ENCODE peak calls at places on chromosomes 7 and 10, in ten cellular contexts. D is CD8-positive, alpha-beta T cell; J is heart left ventricle; Q is psoas muscle; I is body of pancreas; K is IMR-90; V is RWPE1; E is left ventricle myocardium inferior; M is aorta; B is H9. N is an unnamed sample.

GRCh38 chr10:21372651-21373410 is 152.7 kb downstream of the SKIDA1 start:
- DNase-seq in D (peak; percentile 1), J (peak; percentile 33), Q (peak; percentile 16), I (no peak), K (peak; percentile 92), V (peak; percentile 83), E (peak; percentile 25), M (peak; percentile 76), B (no peak), N (no peak)

GRCh38 chr7:132457658-132458057 is 118.6 kb downstream of the PLXNA4 start:
- DNase-seq in D (no peak), J (no peak), Q (no peak), I (no peak), K (no peak), V (no peak), E (no peak), M (no peak), B (no peak), N (no peak)

GRCh38 chr10:72812798-72813430 is 80.6 kb upstream of the OIT3 start:
- DNase-seq in D (no peak), J (no peak), Q (no peak), I (no peak), K (peak; percentile 74), V (peak; percentile 74), E (no peak), M (no peak), B (no peak), N (no peak)

GRCh38 chr7:100632951-100633717 is 8.2 kb downstream of the TFR2 start:
- DNase-seq in D (peak; percentile 34), J (peak; percentile 39), Q (peak; percentile 43), I (peak; percentile 61), K (peak; percentile 29), V (peak; percentile 41), E (no peak), M (no peak), B (peak; percentile 65), N (no peak)

GRCh38 chr10:118571123-118571522 is 24.3 kb downstream of the PRLHR start:
- DNase-seq in D (no peak), J (no peak), Q (no peak), I (no peak), K (no peak), V (no peak), E (no peak), M (no peak), B (no peak), N (no peak)

GRCh38 chr10:124798364-124798763 is 3.3 kb upstream of the ABRAXAS2 start:
- DNase-seq in D (no peak), J (no peak), Q (no peak), I (no peak), K (no peak), V (no peak), E (no peak), M (no peak), B (no peak), N (no peak)

GRCh38 chr7:50534690-50535290 is 30.4 kb downstream of the DDC start:
- DNase-seq in D (no peak), J (no peak), Q (peak; percentile 46), I (no peak), K (peak; percentile 100), V (peak; percentile 90), E (no peak), M (no peak), B (peak; percentile 71), N (no peak)

GRCh38 chr10:28711079-28711478 is 33.8 kb downstream of the BAMBI start:
- DNase-seq in D (no peak), J (no peak), Q (no peak), I (no peak), K (no peak), V (no peak), E (no peak), M (no peak), B (no peak), N (no peak)

GRCh38 chr10:97336446-97336845 is 1.9 kb upstream of the FRAT2 start:
- DNase-seq in D (no peak), J (no peak), Q (no peak), I (no peak), K (peak; percentile 13), V (no peak), E (no peak), M (no peak), B (no peak), N (no peak)

GRCh38 chr7:143983960-143984359 is 16.2 kb upstream of the OR6B1 start:
- DNase-seq in D (no peak), J (no peak), Q (no peak), I (no peak), K (no peak), V (no peak), E (no peak), M (no peak), B (no peak), N (no peak)

GRCh38 chr7:143978585-143978984 is 21.5 kb upstream of the OR6B1 start:
- DNase-seq in D (no peak), J (no peak), Q (no peak), I (no peak), K (no peak), V (no peak), E (no peak), M (no peak), B (no peak), N (no peak)

GRCh38 chr7:143979359-143979758 is 20.8 kb upstream of the OR6B1 start:
- DNase-seq in D (no peak), J (no peak), Q (no peak), I (no peak), K (peak; percentile 54), V (peak; percentile 47), E (no peak), M (no peak), B (no peak), N (no peak)

GRCh38 chr7:143979999-143980398 is 20.1 kb upstream of the OR6B1 start:
- DNase-seq in D (no peak), J (no peak), Q (no peak), I (no peak), K (no peak), V (no peak), E (no peak), M (no peak), B (no peak), N (no peak)

GRCh38 chr7:143980746-143981510 is 19.2 kb upstream of the OR6B1 start:
- DNase-seq in D (no peak), J (no peak), Q (no peak), I (no peak), K (no peak), V (no peak), E (no peak), M (no peak), B (no peak), N (no peak)
- H3K27ac ChIP-seq in D (no peak overlapping the region), J (no peak overlapping the region), Q (no peak overlapping the region), I (no peak overlapping the region), K (no peak overlapping the region), V (no peak overlapping the region), E (no peak overlapping the region), M (no peak overlapping the region), B (no peak overlapping the region), N (no peak overlapping the region)

DNA sequence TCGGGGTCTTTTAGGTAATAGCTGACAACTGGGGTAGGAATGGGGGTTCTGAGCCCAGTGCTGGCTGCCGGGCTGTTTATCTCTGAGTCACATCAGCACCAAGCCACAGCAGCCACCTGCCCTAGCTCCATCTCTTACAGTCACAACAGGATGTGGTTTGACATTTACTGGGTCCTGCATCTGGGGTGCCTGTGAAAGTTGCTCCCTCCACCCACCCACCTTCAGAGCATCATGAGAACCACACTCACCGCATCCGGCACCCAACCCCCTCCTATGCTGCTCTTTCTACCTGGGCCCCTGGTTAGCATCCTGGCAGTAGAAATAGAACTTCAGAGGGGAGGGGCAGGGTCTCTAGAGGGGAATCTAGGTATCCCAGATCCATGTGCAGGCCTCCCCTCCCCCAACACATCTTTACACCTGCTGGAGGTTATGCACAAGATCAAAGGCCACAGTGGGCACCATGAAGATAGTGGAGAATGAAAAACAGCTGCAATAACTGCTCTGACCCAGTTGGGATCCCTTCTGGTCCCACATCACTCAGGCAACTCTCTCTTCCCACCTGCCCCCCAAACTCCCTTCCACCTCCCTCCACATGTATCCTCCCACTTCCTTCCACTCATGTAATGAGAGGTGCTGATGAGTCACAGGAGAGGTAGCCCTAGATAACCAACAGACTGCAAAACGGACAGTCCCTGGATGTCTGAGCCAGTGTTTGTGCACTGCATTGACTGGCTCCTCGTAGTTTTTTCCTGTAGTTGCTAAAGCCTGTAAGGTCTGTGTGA is 38.2 kb downstream of the PRSS2 start:
- DNase-seq in D (peak; percentile 93), J (no peak), Q (no peak), I (peak; percentile 16), K (peak; percentile 7), V (no peak), E (no peak), M (peak; percentile 65), B (no peak), N (no peak)
- H3K27ac ChIP-seq in D (peak overlapping the region; percentile 86), J (no peak overlapping the region), Q (no peak overlapping the region), I (no peak overlapping the region), K (no peak overlapping the region), V (no peak overlapping the region), E (no peak overlapping the region), M (no peak overlapping the region), B (no peak overlapping the region), N (no peak overlapping the region)

DNA sequence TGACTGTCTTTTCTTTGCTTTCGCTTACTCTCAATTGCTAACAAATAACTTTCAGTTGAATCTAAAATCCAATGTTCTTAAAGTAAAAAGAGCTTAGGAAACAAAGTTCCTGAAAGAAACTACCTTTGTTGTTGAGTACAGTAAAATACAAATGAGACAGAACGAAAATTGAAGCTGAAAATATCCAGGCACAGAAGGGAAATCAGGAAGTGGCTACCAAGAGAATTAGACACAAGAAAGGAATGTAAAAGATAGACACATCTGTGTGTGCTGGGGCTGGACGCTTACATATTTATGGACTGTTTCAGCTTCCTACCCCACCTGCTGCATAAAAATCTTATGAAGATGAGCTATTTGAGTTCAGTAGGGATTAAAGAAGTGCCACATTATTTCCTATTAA is 161.7 kb upstream of the PLXDC2 start:
- DNase-seq in D (no peak), J (no peak), Q (no peak), I (no peak), K (peak; percentile 87), V (peak; percentile 31), E (no peak), M (no peak), B (no peak), N (no peak)
- H3K27ac ChIP-seq in D (no peak overlapping the region), J (no peak overlapping the region), Q (no peak overlapping the region), I (no peak overlapping the region), K (peak overlapping the region; percentile 89), V (no peak overlapping the region), E (no peak overlapping the region), M (no peak overlapping the region), B (no peak overlapping the region), N (no peak overlapping the region)

GRCh38 chr10:80541144-80541750 is 3.5 kb downstream of the SH2D4B start:
- DNase-seq in D (no peak), J (peak; percentile 67), Q (no peak), I (no peak), K (no peak), V (no peak), E (peak; percentile 50), M (no peak), B (no peak), N (no peak)
- H3K27ac ChIP-seq in D (no peak overlapping the region), J (peak overlapping the region; percentile 63), Q (peak overlapping the region; percentile 58), I (no peak overlapping the region), K (no peak overlapping the region), V (no peak overlapping the region), E (peak overlapping the region; percentile 85), M (no peak overlapping the region), B (no peak overlapping the region), N (no peak overlapping the region)

GRCh38 chr7:8822595-8822994 is 389.2 kb downstream of the NXPH1 start:
- DNase-seq in D (no peak), J (no peak), Q (no peak), I (no peak), K (no peak), V (no peak), E (no peak), M (no peak), B (no peak), N (no peak)
- H3K27ac ChIP-seq in D (no peak overlapping the region), J (no peak overlapping the region), Q (no peak overlapping the region), I (no peak overlapping the region), K (no peak overlapping the region), V (no peak overlapping the region), E (no peak overlapping the region), M (no peak overlapping the region), B (no peak overlapping the region), N (no peak overlapping the region)

N was measured in substantia nigra.